ENCODE peak calls at places on chromosomes 4 and X, in nine cellular contexts. Q is CD4-positive, alpha-beta memory T cell; I is mesenchymal stem cell; A is hepatocyte; D is cardiac muscle cell; O is neuronal stem cell; K is heart right ventricle; Y is GM23248; E is upper lobe of right lung. L is an unnamed sample. For H3K4me1, the result is how much of the 10 kb centered on the place peaks cover.

GRCh38 chr4:102344520-102344954 is 745 bp downstream of the SLC39A8 start:
- DNase-seq in Q (no peak), A (peak), E (peak), Y (peak), O (peak), K (peak), D (peak), I (peak), L (peak)

GRCh38 chr4:124295413-124295812 is 417.1 kb downstream of the ANKRD50 start:
- DNase-seq in Y (no peak), Q (no peak), K (no peak), O (no peak), I (no peak), D (no peak), A (no peak), E (no peak), L (no peak)

GRCh38 chr4:37008199-37008598 is 236.3 kb upstream of the NWD2 start:
- DNase-seq in Y (no peak), O (no peak), E (no peak), I (no peak), A (peak), K (no peak), D (no peak), Q (no peak), L (no peak)

GRCh38 chr4:82618321-82618720 is 56.5 kb upstream of the TMEM150C start:
- DNase-seq in K (no peak), Q (no peak), D (peak), E (no peak), I (peak), O (no peak), Y (peak), A (no peak), L (no peak)

GRCh38 chr4:186144180-186144579 is 39.7 kb downstream of the FAM149A start:
- DNase-seq in E (no peak), A (peak), I (peak), Q (no peak), K (no peak), Y (peak), O (peak), D (peak), L (peak)

GRCh38 chr4:113080050-113080449 is 30.6 kb downstream of the ANK2 start:
- DNase-seq in I (peak), E (no peak), Q (no peak), K (no peak), D (no peak), O (no peak), A (peak), Y (peak), L (no peak)

GRCh38 chr4:82677327-82677726 is 115.5 kb upstream of the TMEM150C start:
- DNase-seq in O (no peak), K (no peak), A (no peak), I (no peak), E (no peak), D (no peak), Q (no peak), Y (no peak), L (no peak)

GRCh38 chrX:11784543-11784942 is 26.5 kb downstream of the MSL3 start:
- DNase-seq in D (no peak), Q (no peak), E (no peak), K (no peak), I (no peak), Y (no peak), A (no peak), O (no peak), L (no peak)

GRCh38 chrX:13652256-13653021 is 502 bp upstream of the TCEANC start:
- DNase-seq in Y (peak), Q (no peak), K (no peak), I (peak), E (no peak), D (no peak), A (no peak), O (no peak), L (no peak)

GRCh38 chr4:15851969-15852368 is 73.8 kb downstream of the CD38 start:
- DNase-seq in K (no peak), O (no peak), D (no peak), A (no peak), Y (no peak), I (no peak), Q (no peak), E (no peak), L (no peak)

GRCh38 chr4:15852524-15852923 is 74.4 kb downstream of the CD38 start:
- DNase-seq in Y (peak), D (no peak), O (no peak), I (no peak), Q (no peak), K (no peak), A (no peak), E (no peak), L (no peak)

GRCh38 chr4:15853345-15853744 is 75.2 kb downstream of the CD38 start:
- DNase-seq in Y (no peak), K (no peak), D (no peak), A (no peak), O (no peak), Q (no peak), E (no peak), I (no peak), L (no peak)

DNA sequence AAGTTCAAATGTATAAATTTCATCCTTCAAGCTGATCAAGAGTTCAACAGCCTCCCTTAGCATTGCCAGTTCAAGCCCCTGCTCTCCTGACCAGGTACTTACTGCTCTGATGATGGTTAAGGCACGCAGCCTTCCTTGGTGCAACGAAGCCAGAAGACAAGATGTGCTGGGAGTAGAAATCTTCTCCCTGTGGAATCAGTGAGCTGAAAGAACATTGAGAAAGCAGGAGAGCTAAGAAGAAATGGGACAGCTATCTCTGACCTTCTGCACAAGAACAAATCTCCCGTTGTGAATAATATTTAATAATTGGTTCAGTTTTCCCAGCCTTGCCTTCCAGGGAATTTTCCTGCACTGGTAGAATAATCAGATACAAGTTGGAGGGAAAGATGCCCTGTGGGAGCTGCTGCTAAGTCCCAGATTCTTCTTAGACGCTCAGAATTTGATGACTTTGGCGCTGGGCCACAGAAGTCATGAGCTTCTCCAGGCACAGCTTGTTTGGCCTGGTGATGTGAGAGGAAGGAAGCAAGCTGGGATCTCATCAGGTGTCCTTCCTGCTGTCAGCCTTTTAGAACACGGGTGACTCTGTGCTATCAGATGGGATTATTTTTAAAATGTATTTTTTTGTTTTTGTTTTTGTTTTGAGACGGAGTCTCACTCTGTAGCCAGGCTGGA is 77.8 kb downstream of the CD38 start:
- DNase-seq in Q (no peak), D (no peak), Y (no peak), K (peak), A (no peak), I (no peak), E (no peak), O (no peak), L (peak)
- H3K4me1 ChIP-seq in Q (under half), D (under half), Y (under half), K (under half), A (under half), I (under half), E (under half), O (under half), L (under half)

GRCh38 chrX:15055146-15055930 is 182.1 kb downstream of the MOSPD2 start:
- DNase-seq in Q (no peak), A (no peak), D (no peak), Y (peak), K (no peak), O (no peak), I (no peak), E (no peak), L (no peak)
- H3K27ac ChIP-seq in Q (no peak), A (no peak), D (no peak), Y (peak), K (no peak), O (no peak), I (peak), E (no peak), L (no peak)

GRCh38 chr4:8407316-8407715 is 33.2 kb downstream of the ACOX3 start:
- DNase-seq in I (no peak), E (no peak), Y (no peak), D (no peak), A (no peak), K (no peak), Q (no peak), O (no peak), L (peak)

GRCh38 chr4:8409271-8410065 is 31.1 kb downstream of the ACOX3 start:
- DNase-seq in K (peak), A (no peak), E (no peak), Y (peak), O (no peak), I (no peak), D (no peak), Q (peak), L (peak)

GRCh38 chr4:8410066-8410600 is 30.4 kb downstream of the ACOX3 start:
- DNase-seq in Y (peak), I (no peak), Q (no peak), D (no peak), K (no peak), O (no peak), A (no peak), E (no peak), L (peak)

GRCh38 chr4:8405516-8405875 is 35.0 kb downstream of the ACOX3 start:
- DNase-seq in I (no peak), Q (no peak), D (no peak), E (peak), K (no peak), O (no peak), Y (no peak), A (no peak), L (no peak)

GRCh38 chr4:8407756-8408155 is 32.8 kb downstream of the ACOX3 start:
- DNase-seq in Y (no peak), I (no peak), O (no peak), K (no peak), Q (no peak), D (no peak), A (no peak), E (no peak), L (peak)
- H3K4me1 ChIP-seq in Y (under half), I (under half), O (under half), K (under half), Q (under half), D (under half), A (under half), E (under half), L (under half)

GRCh38 chr4:76611611-76612010 is 176.6 kb downstream of the SHROOM3 start:
- DNase-seq in K (no peak), E (no peak), O (no peak), A (peak), Q (no peak), D (no peak), Y (peak), I (no peak), L (no peak)
- H3K27ac ChIP-seq in K (peak), E (peak), O (no peak), A (peak), Q (no peak), D (no peak), Y (peak), I (peak), L (peak)

GRCh38 chr4:7901274-7901845 is 38.3 kb downstream of the AFAP1 start:
- DNase-seq in I (no peak), Q (no peak), D (no peak), O (no peak), A (no peak), Y (no peak), E (no peak), K (no peak), L (no peak)

GRCh38 chr4:7902101-7902553 is 37.5 kb downstream of the AFAP1 start:
- DNase-seq in O (no peak), Q (no peak), E (no peak), K (no peak), Y (no peak), D (no peak), I (no peak), A (no peak), L (no peak)

GRCh38 chr4:7904108-7904516 is 35.5 kb downstream of the AFAP1 start:
- DNase-seq in D (peak), A (no peak), K (no peak), I (peak), Y (peak), Q (no peak), O (no peak), E (no peak), L (no peak)

GRCh38 chr4:7903686-7904085 is 36.0 kb downstream of the AFAP1 start:
- DNase-seq in Y (peak), A (no peak), K (no peak), I (no peak), E (no peak), D (no peak), Q (no peak), O (no peak), L (no peak)

GRCh38 chr4:7902826-7903225 is 36.8 kb downstream of the AFAP1 start:
- DNase-seq in Y (no peak), A (no peak), D (no peak), K (no peak), Q (no peak), O (no peak), I (no peak), E (no peak), L (no peak)
- H3K4me1 ChIP-seq in Y (half or more), A (under half), D (half or more), K (under half), Q (under half), O (half or more), I (under half), E (under half), L (under half)

DNA sequence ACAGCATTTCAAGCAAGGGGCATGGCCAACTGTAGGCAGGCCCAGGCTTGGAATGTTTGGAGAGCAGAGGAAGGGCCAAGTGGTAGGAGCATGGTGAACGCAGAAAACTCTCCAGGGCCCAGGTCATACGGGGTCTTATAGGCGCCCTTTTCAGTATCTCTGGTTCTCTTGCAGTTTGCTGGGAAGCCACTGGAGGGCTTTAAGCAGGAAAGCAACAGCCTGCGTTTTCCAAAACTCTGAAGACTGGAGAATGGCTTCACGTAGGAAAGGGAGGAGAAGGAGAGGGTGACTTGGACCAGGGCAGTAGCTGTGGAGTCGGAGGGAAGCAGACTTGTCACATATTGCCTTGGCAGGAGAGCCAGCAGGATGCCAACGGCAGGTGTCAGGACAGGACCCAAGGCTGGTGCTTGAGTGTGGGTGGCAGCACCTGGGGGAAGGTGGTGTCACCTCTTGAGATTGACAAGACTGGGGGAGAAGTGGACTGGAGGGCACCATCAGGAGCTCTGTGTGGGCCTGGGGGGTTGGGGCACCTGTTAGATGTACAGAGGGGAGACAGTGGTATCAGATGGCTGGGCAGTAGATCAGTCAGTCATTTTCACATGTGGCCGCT is 21.9 kb downstream of the TKTL1 start:
- DNase-seq in Q (no peak), K (peak), D (peak), A (peak), I (peak), O (no peak), Y (peak), E (no peak), L (no peak)
- H3K27ac ChIP-seq in Q (no peak), K (no peak), D (no peak), A (no peak), I (no peak), O (no peak), Y (no peak), E (no peak), L (no peak)

DNA sequence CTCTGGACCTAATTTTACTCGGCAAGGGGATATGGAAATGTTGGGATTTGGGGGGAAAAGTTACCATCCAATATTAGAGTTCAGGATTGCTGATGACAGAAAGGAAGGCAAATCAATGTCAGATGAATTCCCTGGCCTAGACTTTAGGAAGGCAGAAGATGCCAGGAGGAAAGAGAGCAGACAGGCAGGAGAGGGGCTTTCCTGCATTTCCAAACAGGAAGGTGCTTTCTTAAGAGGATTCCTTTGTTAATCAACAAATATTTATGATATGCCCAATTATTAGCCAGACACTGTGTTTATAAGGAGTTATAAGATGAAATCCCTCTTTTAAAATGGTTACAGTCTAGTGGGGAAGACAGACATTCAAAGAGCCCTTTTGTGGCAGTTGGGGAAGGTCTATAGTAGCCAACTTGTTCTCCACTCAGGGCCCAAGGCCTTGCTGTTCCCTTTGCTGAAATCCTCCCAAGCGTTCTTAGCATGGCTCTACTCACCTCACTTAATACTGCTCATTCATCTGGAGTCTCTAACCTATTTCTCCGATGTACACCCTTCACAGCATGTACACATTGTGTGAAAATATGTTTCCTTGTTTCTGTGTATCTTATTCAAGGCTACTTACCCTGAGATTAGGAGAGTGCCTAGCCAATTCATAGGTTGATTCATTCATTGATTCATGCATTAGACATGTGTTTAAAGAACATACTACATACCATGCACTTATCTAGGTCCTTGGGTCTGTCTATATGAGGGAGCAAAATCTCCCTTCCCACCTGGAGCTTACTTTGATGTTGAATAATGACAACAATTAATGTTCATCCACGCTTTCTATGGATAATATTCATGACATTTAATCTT is 5.3 kb downstream of the IGFBP7 start:
- DNase-seq in O (no peak), E (no peak), D (no peak), A (no peak), I (peak), Q (no peak), K (no peak), Y (peak), L (no peak)
- H3K4me1 ChIP-seq in O (under half), E (under half), D (under half), A (under half), I (under half), Q (under half), K (half or more), Y (half or more), L (under half)

DNA sequence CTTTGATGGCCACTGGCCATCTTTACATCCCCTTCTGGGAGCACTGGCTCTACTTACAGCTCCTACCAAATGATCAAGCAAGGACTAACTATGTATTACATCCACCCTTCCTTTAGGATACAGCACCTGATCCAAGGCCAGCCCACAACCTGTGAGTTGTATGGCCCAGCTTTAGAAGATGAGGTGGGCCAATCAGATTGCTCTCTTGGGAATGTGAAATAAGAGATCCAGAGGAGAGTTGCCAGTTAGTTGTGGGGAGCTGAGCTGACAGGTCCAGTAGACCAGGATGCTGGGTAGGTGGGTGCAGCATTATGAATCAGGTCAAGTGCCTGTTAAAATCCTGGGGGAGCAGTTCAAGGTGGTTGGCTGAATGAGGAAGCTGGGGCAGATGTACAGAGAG is 111.5 kb downstream of the GNL3L start:
- DNase-seq in I (no peak), K (no peak), Q (no peak), Y (no peak), E (no peak), D (no peak), O (no peak), A (no peak), L (no peak)
- H3K27ac ChIP-seq in I (no peak), K (no peak), Q (no peak), Y (no peak), E (no peak), D (no peak), O (no peak), A (no peak), L (no peak)

DNA sequence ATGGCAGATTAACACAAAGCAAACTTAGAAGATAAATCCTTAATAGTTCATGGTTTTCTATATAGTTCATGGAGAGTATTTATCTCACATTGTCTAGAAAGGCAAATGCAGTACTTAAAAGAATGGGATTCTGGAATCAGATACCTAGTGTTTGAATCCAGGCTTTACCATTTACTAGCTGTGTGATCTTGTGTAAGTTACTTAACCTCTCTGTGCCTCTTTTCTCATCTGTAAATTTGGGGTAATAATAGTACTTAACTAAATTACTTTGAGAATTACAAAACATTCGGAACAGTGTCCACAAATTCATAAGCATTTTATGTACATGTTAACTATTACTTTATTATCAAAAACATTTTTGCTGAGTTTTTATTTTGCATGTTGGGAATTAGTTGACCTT is 15.8 kb downstream of the MAGEB1 start:
- DNase-seq in Y (no peak), Q (no peak), D (no peak), K (no peak), O (no peak), I (no peak), A (no peak), E (no peak), L (no peak)
- H3K4me1 ChIP-seq in Y (under half), Q (under half), D (under half), K (under half), O (under half), I (under half), A (under half), E (under half), L (under half)

L was measured in aorta.